ENCODE peak calls at places on chromosomes 4 and X, in six cellular contexts. J, V, L, T, W and R are unnamed samples.

GRCh38 chrX:153780678-153781427 is at the start of gene SRPK3:
- DNase-seq in J (no peak), V (no peak), L (no peak), T (no peak), W (no peak), R (no peak)

GRCh38 chr4:148355442-148356123 is 86.6 kb downstream of the NR3C2 start:
- DNase-seq in J (no peak), V (no peak), L (no peak), T (no peak), W (no peak), R (no peak)

GRCh38 chrX:131746491-131746968 is 202.7 kb downstream of the OR13H1 start:
- DNase-seq in J (peak), V (peak), L (peak), T (peak), W (no peak), R (no peak)

GRCh38 chrX:14228611-14229010 is 198.9 kb upstream of the GEMIN8 start:
- DNase-seq in J (no peak), V (no peak), L (no peak), T (no peak), W (peak), R (no peak)

GRCh38 chrX:70434352-70434866 is 10.2 kb upstream of the DLG3 start:
- DNase-seq in J (peak), V (peak), L (peak), T (peak), W (peak), R (peak)

GRCh38 chrX:72025236-72025770 is 106.4 kb downstream of the RTL5 start:
- DNase-seq in J (no peak), V (peak), L (no peak), T (no peak), W (no peak), R (no peak)

GRCh38 chrX:105475801-105476200 is 255.3 kb upstream of the TEX13A start:
- DNase-seq in J (no peak), V (no peak), L (no peak), T (no peak), W (no peak), R (no peak)

GRCh38 chr4:48109413-48110263 is 24.4 kb downstream of the TXK start:
- DNase-seq in J (peak), V (peak), L (peak), T (no peak), W (peak), R (peak)

GRCh38 chrX:131671714-131672113 is 127.8 kb downstream of the OR13H1 start:
- DNase-seq in J (no peak), V (no peak), L (no peak), T (no peak), W (no peak), R (no peak)

GRCh38 chr4:120723986-120724385 is 198.5 kb downstream of the PRDM5 start:
- DNase-seq in J (no peak), V (no peak), L (no peak), T (no peak), W (peak), R (peak)

GRCh38 chr4:71231073-71231752 is 107.6 kb upstream of the SLC4A4 start:
- DNase-seq in J (no peak), V (peak), L (no peak), T (no peak), W (peak), R (peak)

GRCh38 chrX:29693912-29694311 is 521.5 kb upstream of the MAGEB2 start:
- DNase-seq in J (no peak), V (no peak), L (no peak), T (no peak), W (no peak), R (no peak)

GRCh38 chrX:46620505-46620904 is 46.9 kb downstream of the CHST7 start:
- DNase-seq in J (no peak), V (no peak), L (no peak), T (no peak), W (no peak), R (peak)

GRCh38 chr4:47213539-47213938 is 182.2 kb downstream of the GABRB1 start:
- DNase-seq in J (no peak), V (no peak), L (no peak), T (no peak), W (no peak), R (no peak)

GRCh38 chr4:152454398-152455011 is 81.4 kb downstream of the FBXW7 start:
- DNase-seq in J (peak), V (no peak), L (no peak), T (no peak), W (peak), R (peak)

GRCh38 chr4:149910604-149911367 is 95.1 kb upstream of the IQCM start:
- DNase-seq in J (no peak), V (peak), L (no peak), T (no peak), W (peak), R (no peak)

GRCh38 chr4:163343604-163344146 is at the start of gene NPY5R:
- DNase-seq in J (no peak), V (no peak), L (no peak), T (no peak), W (no peak), R (no peak)

GRCh38 chrX:40314070-40314469 is 216.3 kb upstream of the BCOR start:
- DNase-seq in J (no peak), V (no peak), L (peak), T (no peak), W (no peak), R (no peak)

GRCh38 chr4:98601719-98602118 is 56.7 kb downstream of the TSPAN5 start:
- DNase-seq in J (no peak), V (no peak), L (no peak), T (no peak), W (peak), R (peak)

GRCh38 chr4:98604723-98605122 is 53.7 kb downstream of the TSPAN5 start:
- DNase-seq in J (no peak), V (no peak), L (no peak), T (no peak), W (peak), R (peak)

GRCh38 chr4:98605216-98605615 is 53.2 kb downstream of the TSPAN5 start:
- DNase-seq in J (no peak), V (no peak), L (no peak), T (no peak), W (peak), R (no peak)

GRCh38 chr4:98602270-98602669 is 56.1 kb downstream of the TSPAN5 start:
- DNase-seq in J (no peak), V (no peak), L (no peak), T (no peak), W (no peak), R (no peak)

DNA sequence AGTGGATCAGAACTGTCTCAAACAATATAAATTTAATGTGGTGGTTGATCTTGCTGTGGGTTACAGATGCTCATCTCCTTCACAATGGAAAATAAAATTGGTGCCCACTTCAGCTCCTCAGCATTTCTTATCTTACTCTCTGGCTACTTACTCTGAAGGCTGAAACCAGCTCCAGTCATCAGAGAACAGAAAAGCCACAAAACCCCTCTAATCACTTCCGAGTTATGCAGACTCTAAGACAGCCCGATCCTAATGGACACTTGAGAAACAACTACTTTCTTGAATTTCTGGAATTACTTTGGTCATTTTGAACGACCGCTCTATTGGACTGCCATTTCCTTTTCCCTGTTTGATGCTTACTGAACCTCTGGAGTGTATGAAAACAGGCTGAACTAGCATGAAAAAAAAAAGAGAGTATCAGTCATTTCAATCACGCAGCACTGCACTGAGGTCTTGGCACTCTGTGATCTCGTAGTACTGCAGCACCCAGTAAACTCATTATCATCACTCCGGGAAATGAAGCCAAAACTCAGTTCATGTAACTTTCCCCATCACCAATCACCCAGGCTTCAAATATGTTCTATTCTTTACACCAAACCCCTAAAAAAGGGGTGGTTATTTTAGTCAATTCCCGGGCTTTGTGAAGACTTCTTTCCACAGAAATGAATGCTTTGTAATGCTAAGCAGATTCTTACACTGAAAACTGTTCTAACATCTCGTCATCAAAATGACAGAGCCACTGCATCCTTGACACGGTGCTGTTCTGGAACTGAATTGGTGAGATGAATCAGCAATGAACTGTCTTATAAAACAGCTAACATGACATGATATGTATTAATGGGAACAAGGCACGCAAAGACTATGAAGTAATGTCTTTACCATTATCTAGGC is 54.5 kb downstream of the TSPAN5 start:
- DNase-seq in J (no peak), V (no peak), L (peak), T (no peak), W (peak), R (peak)
- H3K4me3 ChIP-seq in J (no peak), V (no peak), L (no peak), T (no peak), W (no peak), R (no peak)

GRCh38 chrX:114580336-114580735 is 3.5 kb upstream of the HTR2C start:
- DNase-seq in J (peak), V (no peak), L (no peak), T (no peak), W (no peak), R (peak)
- TF ChIP-seq CTCF in J (no peak), V (no peak), L (no peak), T (no peak), W (no peak), R (peak)

DNA sequence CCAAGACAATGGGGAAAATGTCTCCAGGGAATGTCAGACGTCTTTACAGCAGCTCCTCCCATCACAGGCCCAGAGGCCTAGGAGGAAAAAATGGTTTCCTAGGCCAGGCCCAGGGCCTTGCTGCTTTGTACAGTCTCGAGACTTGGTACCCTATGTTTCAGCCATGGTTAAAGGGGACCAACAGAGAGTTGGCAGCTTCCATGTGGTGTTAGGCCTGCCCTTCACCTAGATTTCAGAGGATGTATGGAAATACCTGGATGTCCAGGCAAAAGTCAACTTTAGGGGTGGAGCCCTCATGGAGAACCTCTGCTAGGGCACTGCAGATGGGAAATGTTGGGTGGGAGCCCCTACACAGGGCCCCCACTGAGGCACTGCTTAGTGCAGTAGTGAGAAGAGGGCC is 38.5 kb downstream of the ABCG2 start:
- DNase-seq in J (peak), V (no peak), L (no peak), T (no peak), W (no peak), R (no peak)
- H3K4me3 ChIP-seq in J (no peak), V (no peak), L (no peak), T (no peak), W (no peak), R (no peak)

DNA sequence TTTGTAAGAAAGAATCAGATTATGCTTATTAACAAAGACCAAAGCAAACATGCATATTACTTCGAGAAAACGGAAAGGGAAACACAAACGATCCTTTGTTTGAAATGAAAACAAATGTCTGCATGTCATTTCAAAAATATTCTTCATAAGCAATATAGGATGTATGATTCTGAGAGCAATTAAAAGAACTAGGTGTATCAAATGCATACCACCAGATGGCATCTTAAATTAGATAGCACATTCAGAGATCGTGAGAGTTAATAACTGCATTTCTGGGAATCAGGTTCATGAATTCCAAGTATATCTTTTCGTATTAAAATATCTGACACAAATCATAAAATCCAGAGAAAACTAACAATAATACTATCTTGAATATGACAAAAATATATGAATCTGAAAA is 159.5 kb downstream of the PPP3CA start:
- DNase-seq in J (peak), V (no peak), L (no peak), T (no peak), W (peak), R (no peak)
- TF ChIP-seq CTCF in J (peak), V (no peak), L (no peak), T (no peak), W (peak), R (no peak)

DNA sequence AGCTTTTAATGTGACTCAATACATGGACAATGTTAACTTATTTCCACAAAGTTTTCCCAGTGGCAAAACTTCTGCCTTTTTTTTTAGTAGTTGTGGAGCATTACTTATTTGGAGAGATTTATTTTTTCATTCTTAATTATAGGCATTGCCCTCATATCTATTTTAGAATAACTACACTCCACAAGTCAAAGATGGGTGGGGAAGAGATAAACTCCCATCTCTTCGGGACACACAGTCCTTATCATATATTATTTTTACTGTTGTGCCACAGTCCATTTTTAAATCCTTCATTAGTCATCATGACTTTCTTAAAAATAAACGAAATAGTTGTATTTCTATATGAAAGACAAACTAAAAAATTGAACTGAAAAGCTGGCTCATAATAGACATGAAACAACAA is 1.2 kb downstream of the DMD start:
- DNase-seq in J (no peak), V (no peak), L (no peak), T (no peak), W (no peak), R (no peak)
- H3K4me3 ChIP-seq in J (no peak), V (no peak), L (no peak), T (peak), W (peak), R (peak)

DNA sequence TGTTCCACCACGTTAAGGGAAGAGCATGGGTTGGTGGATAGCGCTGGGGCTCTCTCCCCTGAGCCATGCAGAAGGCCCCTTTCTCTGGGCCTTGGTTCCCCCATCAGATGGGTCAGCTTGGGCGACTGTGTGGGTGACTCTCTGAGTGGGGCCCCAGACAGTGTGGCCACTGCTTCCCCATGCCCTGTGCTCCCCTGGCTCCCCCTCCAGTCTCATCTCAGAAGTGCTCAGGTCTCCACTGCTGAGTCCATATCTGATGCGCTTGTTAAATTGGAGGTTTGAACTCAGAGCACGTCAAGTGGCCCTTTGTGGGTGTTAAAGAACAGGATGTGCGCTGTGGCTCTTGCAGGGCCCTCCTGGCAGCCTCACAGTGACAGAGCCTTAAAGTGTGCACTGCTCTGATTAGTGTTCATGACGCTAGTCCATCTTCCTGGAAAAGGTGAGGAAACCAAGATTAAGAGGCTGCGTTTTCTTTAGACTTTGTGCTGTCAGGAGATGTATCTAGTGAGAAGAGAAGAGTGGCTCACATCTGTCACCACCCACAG is 59.8 kb downstream of the NELFA start:
- DNase-seq in J (no peak), V (no peak), L (no peak), T (no peak), W (no peak), R (no peak)
- TF ChIP-seq CTCF in J (no peak), V (no peak), L (no peak), T (no peak), W (no peak), R (no peak)

GRCh38 chr4:185529413-185529812 is 5.9 kb downstream of the PDLIM3 start:
- DNase-seq in J (no peak), V (no peak), L (no peak), T (no peak), W (no peak), R (no peak)
- H3K4me3 ChIP-seq in J (no peak), V (no peak), L (no peak), T (no peak), W (no peak), R (no peak)

GRCh38 chr4:4426511-4427477 is 39.9 kb downstream of the NSG1 start:
- DNase-seq in J (no peak), V (no peak), L (no peak), T (no peak), W (no peak), R (no peak)

GRCh38 chr4:4427478-4427870 is 40.6 kb downstream of the NSG1 start:
- DNase-seq in J (no peak), V (no peak), L (no peak), T (no peak), W (no peak), R (no peak)

GRCh38 chr4:4428966-4429875 is 42.3 kb downstream of the NSG1 start:
- DNase-seq in J (no peak), V (no peak), L (no peak), T (no peak), W (no peak), R (no peak)

GRCh38 chr4:4425696-4426095 is 38.8 kb downstream of the NSG1 start:
- DNase-seq in J (no peak), V (peak), L (no peak), T (no peak), W (no peak), R (no peak)

GRCh38 chr4:4427886-4428285 is 41.0 kb downstream of the NSG1 start:
- DNase-seq in J (no peak), V (no peak), L (no peak), T (no peak), W (no peak), R (no peak)
- TF ChIP-seq CTCF in J (no peak), V (no peak), L (no peak), T (no peak), W (no peak), R (no peak)

DNA sequence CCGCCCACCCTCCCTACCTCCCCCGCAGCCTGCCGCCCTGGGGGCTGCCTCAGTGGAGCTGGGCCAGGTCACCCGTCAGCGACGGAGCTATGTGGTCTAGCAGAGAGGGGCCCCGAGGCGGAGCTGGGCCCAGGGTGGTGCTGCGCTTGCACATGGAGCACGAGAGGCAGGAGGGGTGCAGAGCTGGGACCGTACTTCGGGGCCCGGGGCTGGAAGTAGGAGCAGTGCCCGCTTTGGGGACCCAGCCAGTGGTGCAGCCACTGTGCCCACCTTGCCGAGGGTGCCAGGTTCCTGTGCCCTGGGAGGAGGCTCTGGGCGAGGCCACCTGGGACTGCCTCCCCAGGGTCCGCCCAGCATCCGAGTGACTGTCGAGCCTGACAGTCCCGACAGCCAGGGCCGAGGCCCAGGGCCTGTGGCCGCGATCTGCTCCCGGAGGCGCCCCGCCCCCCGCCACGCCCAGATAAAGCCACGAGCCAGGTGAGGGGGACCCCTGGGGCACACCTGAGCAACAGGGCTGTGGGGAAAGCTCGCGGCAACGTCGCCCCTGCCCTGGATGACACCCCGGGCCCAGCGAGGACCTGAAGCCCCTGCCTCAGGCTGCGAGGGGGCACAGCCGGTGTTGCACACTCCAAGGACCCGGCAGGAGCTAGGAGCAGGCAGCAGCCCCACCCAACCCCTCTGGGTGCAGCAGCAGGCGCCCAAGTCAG is 117.5 kb downstream of the DNAAF6 start:
- DNase-seq in J (no peak), V (no peak), L (no peak), T (no peak), W (no peak), R (no peak)
- H3K4me3 ChIP-seq in J (no peak), V (no peak), L (no peak), T (no peak), W (no peak), R (no peak)